ENCODE peak calls at places on chromosomes 6 and 20, in six cellular contexts. A is renal cortical epithelial cell, R is GM04504, O is astrocyte of the spinal cord, H is RPMI7951, C is nephron progenitor cell. Q is an unnamed sample.

GRCh38 chr20:40010483-40010882 is 678.6 kb downstream of the MAFB start:
- DNase-seq in A (no peak), R (no peak), C (no peak), H (peak), O (no peak), Q (no peak)

GRCh38 chr6:161498359-161498758 is 224.5 kb upstream of the AGPAT4 start:
- DNase-seq in A (peak), H (peak), C (peak), R (no peak), O (peak), Q (no peak)

GRCh38 chr6:15879372-15880261 is 216.8 kb upstream of the DTNBP1 start:
- DNase-seq in H (peak), A (no peak), R (no peak), O (peak), C (no peak), Q (no peak)

GRCh38 chr6:20669571-20670314 is 135.5 kb downstream of the CDKAL1 start:
- DNase-seq in H (no peak), O (peak), A (no peak), R (no peak), C (no peak), Q (no peak)

GRCh38 chr6:161444966-161445799 is 171.3 kb upstream of the AGPAT4 start:
- DNase-seq in O (peak), A (no peak), C (peak), R (no peak), H (peak), Q (no peak)

GRCh38 chr6:77010931-77011542 is 452.3 kb downstream of the HTR1B start:
- DNase-seq in R (no peak), C (no peak), A (no peak), H (no peak), O (no peak), Q (no peak)

GRCh38 chr6:140253096-140253495 is 878.6 kb upstream of the CITED2 start:
- DNase-seq in H (peak), A (no peak), R (no peak), C (no peak), O (no peak), Q (no peak)

GRCh38 chr6:32457054-32457453 is 17.4 kb downstream of the HLA-DRA start:
- DNase-seq in O (no peak), R (no peak), A (no peak), C (no peak), H (no peak), Q (no peak)

GRCh38 chr6:143536461-143536865 is 24.9 kb upstream of the FUCA2 start:
- DNase-seq in H (peak), A (no peak), O (peak), C (peak), R (no peak), Q (peak)

GRCh38 chr6:168956884-168957730 is 296.5 kb downstream of the THBS2 start:
- DNase-seq in O (peak), A (peak), R (peak), H (peak), C (peak), Q (peak)

GRCh38 chr20:58877374-58878360 is 25.2 kb downstream of the GNAS start:
- DNase-seq in A (no peak), R (no peak), H (no peak), O (no peak), C (no peak), Q (no peak)

GRCh38 chr6:159826968-159827647 is 27.0 kb downstream of the PNLDC1 start:
- DNase-seq in R (no peak), H (no peak), A (no peak), O (no peak), C (no peak), Q (no peak)

GRCh38 chr6:3208096-3208774 is 19.2 kb downstream of the TUBB2B start:
- DNase-seq in O (peak), R (peak), A (no peak), C (no peak), H (peak), Q (no peak)

GRCh38 chr20:23766531-23766930 is 15.8 kb upstream of the CST1 start:
- DNase-seq in C (no peak), R (no peak), A (no peak), H (no peak), O (no peak), Q (no peak)

GRCh38 chr6:2976571-2977085 is 5.3 kb upstream of the SERPINB6 start:
- DNase-seq in A (peak), R (no peak), H (peak), O (peak), C (no peak), Q (no peak)

GRCh38 chr6:157981395-157982296 is at the start of gene SYNJ2:
- DNase-seq in C (peak), H (peak), A (peak), R (peak), O (peak), Q (peak)

GRCh38 chr6:110900028-110900598 is 25.5 kb downstream of the AMD1 start:
- DNase-seq in A (no peak), C (no peak), H (no peak), O (no peak), R (no peak), Q (no peak)

Q was measured in neural crest cell.